ENCODE peak calls at places on chromosome 12, in six cellular contexts. G, T, F, E, U and A are unnamed samples.

GRCh38 chr12:107679346-107679745 is 6.3 kb upstream of the PWP1 start:
- DNase-seq in G (no peak), T (no peak), F (no peak), E (no peak), U (no peak), A (no peak)

GRCh38 chr12:46459881-46460545 is 87.4 kb upstream of the SLC38A2 start:
- DNase-seq in G (no peak), T (no peak), F (no peak), E (no peak), U (no peak), A (no peak)

GRCh38 chr12:89655851-89656250 is 52.8 kb downstream of the ATP2B1 start:
- DNase-seq in G (no peak), T (no peak), F (peak; percentile 75), E (no peak), U (no peak), A (no peak)

GRCh38 chr12:15350643-15351042 is 28.3 kb downstream of the PTPRO start:
- DNase-seq in G (no peak), T (no peak), F (no peak), E (no peak), U (no peak), A (no peak)

GRCh38 chr12:76586764-76587395 is 27.3 kb upstream of the OSBPL8 start:
- DNase-seq in G (no peak), T (no peak), F (peak; percentile 67), E (peak; percentile 50), U (no peak), A (no peak)

GRCh38 chr12:65685514-65685913 is 138.8 kb upstream of the HMGA2 start:
- DNase-seq in G (no peak), T (no peak), F (peak; percentile 43), E (no peak), U (no peak), A (no peak)

GRCh38 chr12:62912644-62913043 is 22.3 kb downstream of the PPM1H start:
- DNase-seq in G (no peak), T (no peak), F (no peak), E (no peak), U (no peak), A (no peak)

GRCh38 chr12:93855265-93855664 is 178.1 kb downstream of the CRADD start:
- DNase-seq in G (no peak), T (no peak), F (no peak), E (no peak), U (no peak), A (no peak)

GRCh38 chr12:57389033-57389432 is 41.8 kb downstream of the R3HDM2 start:
- DNase-seq in G (no peak), T (no peak), F (peak; percentile 95), E (no peak), U (no peak), A (no peak)

GRCh38 chr12:26298785-26299621 is 103.6 kb downstream of the SSPN start:
- DNase-seq in G (no peak), T (no peak), F (peak; percentile 83), E (peak; percentile 46), U (no peak), A (no peak)

GRCh38 chr12:77070382-77071294 is 5.3 kb upstream of the E2F7 start:
- DNase-seq in G (no peak), T (no peak), F (no peak), E (no peak), U (no peak), A (no peak)

GRCh38 chr12:18805516-18806248 is 67.8 kb downstream of the CAPZA3 start:
- DNase-seq in G (no peak), T (no peak), F (no peak), E (peak; percentile 8), U (no peak), A (no peak)

GRCh38 chr12:122964439-122965257 is 1.6 kb downstream of the ABCB9 start:
- DNase-seq in G (no peak), T (no peak), F (no peak), E (no peak), U (no peak), A (no peak)

GRCh38 chr12:95674088-95674595 is 116.4 kb downstream of the NTN4 start:
- DNase-seq in G (no peak), T (no peak), F (no peak), E (no peak), U (no peak), A (no peak)

GRCh38 chr12:70724444-70724843 is 87.2 kb upstream of the PTPRB start:
- DNase-seq in G (no peak), T (no peak), F (peak; percentile 1), E (no peak), U (no peak), A (no peak)

GRCh38 chr12:46915861-46916260 is 90.1 kb upstream of the SLC38A4 start:
- DNase-seq in G (no peak), T (peak; percentile 55), F (peak; percentile 55), E (no peak), U (no peak), A (no peak)

GRCh38 chr12:25186788-25187397 is 8.1 kb downstream of the DNAI7 start:
- DNase-seq in G (no peak), T (no peak), F (peak; percentile 8), E (no peak), U (no peak), A (no peak)

GRCh38 chr12:54024581-54024980 is 3.7 kb upstream of the HOXC6 start:
- DNase-seq in G (no peak), T (no peak), F (no peak), E (no peak), U (no peak), A (peak; percentile 12)

GRCh38 chr12:54028324-54029201 is at the start of gene HOXC6:
- DNase-seq in G (peak; percentile 30), T (no peak), F (no peak), E (no peak), U (no peak), A (peak; percentile 59)

GRCh38 chr12:54027442-54027786 is 826 bp upstream of the HOXC6 start:
- DNase-seq in G (no peak), T (no peak), F (no peak), E (no peak), U (no peak), A (no peak)

GRCh38 chr12:54025507-54026393 is 2.5 kb upstream of the HOXC6 start:
- DNase-seq in G (no peak), T (no peak), F (no peak), E (no peak), U (no peak), A (no peak)

DNA sequence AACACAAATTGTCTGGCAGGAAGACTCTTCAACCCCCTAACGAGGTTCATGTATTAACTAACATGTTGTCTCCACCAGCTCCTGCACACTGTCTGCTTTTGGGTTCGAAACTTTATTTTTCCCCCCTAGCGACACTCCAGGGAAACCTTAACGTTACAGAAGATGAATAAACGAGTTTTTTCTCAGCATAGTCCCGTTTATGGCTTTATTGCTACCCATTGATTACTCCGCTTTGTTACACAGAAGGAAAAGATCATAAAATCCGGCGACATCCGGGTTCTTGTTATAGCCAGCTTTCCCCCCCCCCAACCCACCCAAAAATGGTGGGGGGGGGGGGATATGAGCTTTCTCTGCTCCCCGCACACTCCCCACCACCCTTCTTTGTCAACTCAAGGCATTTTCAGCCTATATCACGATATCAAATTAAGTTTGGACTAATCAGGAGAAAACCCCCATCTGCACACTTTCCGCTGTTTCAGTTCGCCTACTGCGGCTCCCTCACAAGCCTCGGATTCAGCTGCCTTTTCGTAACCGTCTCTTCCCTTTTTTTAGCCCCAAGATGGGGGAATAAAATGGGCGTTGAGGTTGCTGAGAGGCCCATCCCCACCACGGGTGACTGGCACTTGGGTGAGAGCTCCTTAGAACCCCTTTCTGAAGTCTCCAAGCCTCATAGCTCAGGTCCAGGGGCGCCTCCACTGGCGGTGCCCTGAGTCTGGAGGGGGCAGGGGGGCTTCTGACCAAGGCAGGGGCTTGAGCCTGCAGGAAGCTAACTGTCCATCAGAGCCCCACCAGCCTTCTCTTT is 1.4 kb upstream of the HOXC6 start:
- DNase-seq in G (peak; percentile 25), T (no peak), F (no peak), E (no peak), U (no peak), A (no peak)
- H3K4me3 ChIP-seq in G (no peak overlapping the region), T (no peak overlapping the region), F (no peak overlapping the region), E (no peak overlapping the region), U (no peak overlapping the region), A (peak overlapping the region; percentile 59)

GRCh38 chr12:54870617-54871016 is 16.3 kb downstream of the MUCL1 start:
- DNase-seq in G (no peak), T (no peak), F (no peak), E (no peak), U (no peak), A (no peak)

GRCh38 chr12:54865683-54866324 is 11.5 kb downstream of the MUCL1 start:
- DNase-seq in G (no peak), T (no peak), F (no peak), E (no peak), U (no peak), A (no peak)

GRCh38 chr12:54870048-54870447 is 15.7 kb downstream of the MUCL1 start:
- DNase-seq in G (no peak), T (no peak), F (no peak), E (no peak), U (no peak), A (no peak)

GRCh38 chr12:54863948-54864584 is 9.8 kb downstream of the MUCL1 start:
- DNase-seq in G (no peak), T (no peak), F (no peak), E (no peak), U (no peak), A (no peak)

GRCh38 chr12:54868690-54869089 is 14.4 kb downstream of the MUCL1 start:
- DNase-seq in G (no peak), T (no peak), F (no peak), E (no peak), U (no peak), A (no peak)
- TF ChIP-seq POLR2A in G (no peak), T (no peak), F (no peak), E (no peak), U (no peak), A (no peak)

GRCh38 chr12:124491856-124492420 is 75.5 kb downstream of the NCOR2 start:
- DNase-seq in G (no peak), T (no peak), F (no peak), E (no peak), U (no peak), A (no peak)

GRCh38 chr12:124490584-124491305 is 76.7 kb downstream of the NCOR2 start:
- DNase-seq in G (no peak), T (peak; percentile 66), F (no peak), E (peak; percentile 97), U (peak; percentile 87), A (no peak)

GRCh38 chr12:124492879-124493808 is 74.3 kb downstream of the NCOR2 start:
- DNase-seq in G (no peak), T (no peak), F (no peak), E (no peak), U (no peak), A (no peak)

GRCh38 chr12:124489915-124490583 is 77.4 kb downstream of the NCOR2 start:
- DNase-seq in G (no peak), T (no peak), F (no peak), E (no peak), U (no peak), A (no peak)

GRCh38 chr12:124491310-124491709 is 76.1 kb downstream of the NCOR2 start:
- DNase-seq in G (no peak), T (no peak), F (no peak), E (no peak), U (no peak), A (no peak)
- H3K27ac ChIP-seq in G (no peak overlapping the region), T (no peak overlapping the region), F (no peak overlapping the region), E (peak overlapping the region; percentile 66), U (no peak overlapping the region), A (no peak overlapping the region)

DNA sequence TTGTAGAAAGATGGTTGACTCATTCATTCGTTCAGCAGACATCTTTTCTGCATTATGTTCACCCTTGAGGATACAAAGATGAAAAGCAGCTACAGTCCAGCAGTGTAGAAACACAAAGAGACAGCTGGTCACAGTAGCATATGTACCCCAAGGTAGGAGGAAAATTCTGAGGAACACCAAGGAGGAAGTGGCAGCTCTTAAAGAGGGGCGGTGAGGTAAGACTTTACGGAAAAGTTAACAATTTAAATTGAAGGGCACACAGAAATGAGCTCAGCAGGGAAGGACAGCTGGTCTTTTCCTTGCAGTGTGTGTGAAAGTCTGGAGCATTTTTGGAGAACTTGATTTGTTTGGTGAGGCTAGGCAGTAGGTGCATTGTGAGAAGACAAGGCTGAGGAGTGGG is 3.5 kb downstream of the SLC35E3 start:
- DNase-seq in G (no peak), T (no peak), F (no peak), E (no peak), U (no peak), A (no peak)
- H3K4me3 ChIP-seq in G (no peak overlapping the region), T (no peak overlapping the region), F (no peak overlapping the region), E (no peak overlapping the region), U (no peak overlapping the region), A (no peak overlapping the region)